ENCODE peak calls at places on chromosome 11, in nine cellular contexts. X, U, F, O, Z, Q, R, I and M are unnamed samples.

GRCh38 chr11:134468796-134469195 is 56.8 kb upstream of the B3GAT1 start:
- DNase-seq in X (no peak), U (peak), F (no peak), O (no peak), Z (no peak), Q (no peak), R (no peak), I (no peak), M (no peak)

GRCh38 chr11:86947541-86947940 is 7.7 kb downstream of the FZD4 start:
- DNase-seq in X (no peak), U (no peak), F (no peak), O (peak), Z (no peak), Q (no peak), R (peak), I (no peak), M (no peak)

GRCh38 chr11:114215428-114215827 is 80.8 kb upstream of the NNMT start:
- DNase-seq in X (no peak), U (no peak), F (no peak), O (no peak), Z (no peak), Q (no peak), R (no peak), I (no peak), M (no peak)

GRCh38 chr11:79160786-79161403 is 279.9 kb downstream of the TENM4 start:
- DNase-seq in X (no peak), U (no peak), F (no peak), O (no peak), Z (no peak), Q (no peak), R (peak), I (peak), M (no peak)

GRCh38 chr11:108316061-108316460 is 93.2 kb downstream of the ATM start:
- DNase-seq in X (no peak), U (no peak), F (no peak), O (no peak), Z (no peak), Q (no peak), R (no peak), I (no peak), M (no peak)

GRCh38 chr11:2519879-2520735 is 75.3 kb downstream of the KCNQ1 start:
- DNase-seq in X (no peak), U (no peak), F (no peak), O (no peak), Z (no peak), Q (no peak), R (no peak), I (no peak), M (no peak)

GRCh38 chr11:43021466-43021865 is 290.3 kb upstream of the API5 start:
- DNase-seq in X (no peak), U (peak), F (no peak), O (no peak), Z (no peak), Q (no peak), R (peak), I (peak), M (no peak)

GRCh38 chr11:119134389-119134978 is 13.1 kb downstream of the HINFP start:
- DNase-seq in X (no peak), U (no peak), F (no peak), O (peak), Z (no peak), Q (no peak), R (no peak), I (no peak), M (no peak)

GRCh38 chr11:8258771-8259170 is 4.9 kb downstream of the LMO1 start:
- DNase-seq in X (no peak), U (no peak), F (no peak), O (no peak), Z (no peak), Q (peak), R (peak), I (no peak), M (peak)

GRCh38 chr11:12260731-12261521 is 116.4 kb upstream of the PARVA start:
- DNase-seq in X (no peak), U (no peak), F (no peak), O (no peak), Z (no peak), Q (no peak), R (no peak), I (no peak), M (no peak)

GRCh38 chr11:66646875-66647274 is 8.4 kb downstream of the RBM4 start:
- DNase-seq in X (no peak), U (no peak), F (no peak), O (no peak), Z (no peak), Q (no peak), R (no peak), I (no peak), M (no peak)

GRCh38 chr11:13667245-13667644 is 1.2 kb upstream of the FAR1 start:
- DNase-seq in X (no peak), U (peak), F (no peak), O (peak), Z (no peak), Q (no peak), R (no peak), I (no peak), M (no peak)

GRCh38 chr11:86119062-86119461 is 50.2 kb upstream of the PICALM start:
- DNase-seq in X (peak), U (peak), F (no peak), O (no peak), Z (no peak), Q (no peak), R (no peak), I (no peak), M (peak)

GRCh38 chr11:33045551-33046255 is 6.3 kb downstream of the TCP11L1 start:
- DNase-seq in X (no peak), U (no peak), F (no peak), O (no peak), Z (no peak), Q (no peak), R (peak), I (no peak), M (no peak)